ENCODE peak calls at places on chromosomes 3 and 15, in four cellular contexts. F, W, R and G are unnamed samples.

GRCh38 chr3:24495334-24495994 is 814 bp upstream of the THRB start:
- DNase-seq in W (peak; percentile 87), R (peak; percentile 61), F (peak; percentile 37), G (peak; percentile 85)

GRCh38 chr15:48367483-48367882 is 36.3 kb downstream of the DUT start:
- DNase-seq in R (peak; percentile 33), F (no peak), W (no peak), G (no peak)

GRCh38 chr15:66862111-66862815 is 160.2 kb downstream of the SMAD6 start:
- DNase-seq in F (no peak), R (peak; percentile 61), W (no peak), G (no peak)

GRCh38 chr15:84034831-84035753 is 200.5 kb upstream of the GOLGA6L4 start:
- DNase-seq in F (peak; percentile 20), W (no peak), R (peak; percentile 56), G (no peak)

GRCh38 chr15:35061171-35062163 is 23.6 kb downstream of the NANOGP8 start:
- DNase-seq in W (no peak), R (peak; percentile 24), F (no peak), G (no peak)

GRCh38 chr15:95108673-95109072 is 877.3 kb downstream of the MCTP2 start:
- DNase-seq in W (no peak), F (no peak), R (no peak), G (no peak)

GRCh38 chr3:101879102-101879501 is 29.8 kb downstream of the NFKBIZ start:
- DNase-seq in F (no peak), W (no peak), R (no peak), G (no peak)

GRCh38 chr3:5630396-5630795 is 442.9 kb downstream of the EDEM1 start:
- DNase-seq in F (no peak), R (no peak), W (no peak), G (no peak)

GRCh38 chr3:123755085-123755484 is 129.0 kb downstream of the MYLK start:
- DNase-seq in R (no peak), F (no peak), W (peak; percentile 73), G (no peak)

GRCh38 chr3:124730129-124730919 is at the start of gene UMPS:
- DNase-seq in F (peak; percentile 90), W (peak; percentile 96), R (peak; percentile 93), G (peak; percentile 96)

GRCh38 chr3:106130384-106131084 is 261.7 kb upstream of the CBLB start:
- DNase-seq in F (no peak), W (no peak), R (peak; percentile 85), G (no peak)

GRCh38 chr3:54575561-54575960 is 352.3 kb downstream of the LRTM1 start:
- DNase-seq in F (no peak), W (no peak), R (no peak), G (no peak)

GRCh38 chr3:124781706-124782376 is 51.6 kb downstream of the UMPS start:
- DNase-seq in W (no peak), F (no peak), R (no peak), G (no peak)

GRCh38 chr15:59522988-59523461 is 85.0 kb downstream of the FAM81A start:
- DNase-seq in W (no peak), R (no peak), F (no peak), G (no peak)

GRCh38 chr3:170953229-170953628 is 44.8 kb upstream of the EIF5A2 start:
- DNase-seq in W (no peak), R (no peak), F (no peak), G (peak; percentile 48)

GRCh38 chr3:114498779-114499370 is 205.0 kb downstream of the TIGIT start:
- DNase-seq in R (peak; percentile 71), W (no peak), F (no peak), G (no peak)

GRCh38 chr3:27535809-27536392 is 51.7 kb upstream of the SLC4A7 start:
- DNase-seq in W (no peak), F (no peak), R (peak; percentile 74), G (no peak)

GRCh38 chr3:149010504-149010951 is 19.2 kb downstream of the GYG1 start:
- DNase-seq in W (no peak), F (no peak), R (peak; percentile 24), G (no peak)

GRCh38 chr3:192896208-192896607 is 21.4 kb downstream of the MB21D2 start:
- DNase-seq in R (no peak), W (no peak), F (no peak), G (no peak)

GRCh38 chr15:78931439-78931981 is 13.3 kb downstream of the CTSH start:
- DNase-seq in F (no peak), R (no peak), W (no peak), G (no peak)

GRCh38 chr15:71752604-71753289 is 57.6 kb upstream of the NR2E3 start:
- DNase-seq in W (no peak), F (peak; percentile 44), R (peak; percentile 95), G (no peak)

GRCh38 chr3:168467085-168467714 is 371.5 kb upstream of the GOLIM4 start:
- DNase-seq in F (peak; percentile 35), R (peak; percentile 54), W (no peak), G (no peak)

GRCh38 chr15:76187151-76187550 is 124.1 kb downstream of the ETFA start:
- DNase-seq in W (no peak), R (no peak), F (no peak), G (no peak)

GRCh38 chr3:45937206-45938042 is 5.8 kb upstream of the CXCR6 start:
- DNase-seq in W (no peak), R (no peak), F (no peak), G (no peak)

GRCh38 chr3:97821413-97821809 is 400 bp upstream of the CRYBG3 start:
- DNase-seq in F (peak; percentile 43), R (no peak), W (peak; percentile 82), G (peak; percentile 82)

GRCh38 chr3:75983609-75984290 is 198.4 kb upstream of the ZNF717 start:
- DNase-seq in R (peak; percentile 53), F (no peak), W (no peak), G (no peak)

GRCh38 chr15:69816522-69816921 is 281.2 kb downstream of the TLE3 start:
- DNase-seq in R (no peak), F (no peak), W (no peak), G (no peak)

GRCh38 chr3:15467227-15468181 is 40.1 kb downstream of the EAF1 start:
- DNase-seq in F (no peak), W (no peak), R (no peak), G (no peak)

GRCh38 chr3:15465876-15466585 is 38.6 kb downstream of the EAF1 start:
- DNase-seq in W (no peak), F (no peak), R (no peak), G (no peak)

GRCh38 chr3:15471861-15472260 is 44.5 kb downstream of the EAF1 start:
- DNase-seq in W (no peak), R (no peak), F (no peak), G (no peak)

GRCh38 chr3:15470804-15471203 is 43.4 kb downstream of the EAF1 start:
- DNase-seq in R (no peak), F (no peak), W (no peak), G (no peak)

DNA sequence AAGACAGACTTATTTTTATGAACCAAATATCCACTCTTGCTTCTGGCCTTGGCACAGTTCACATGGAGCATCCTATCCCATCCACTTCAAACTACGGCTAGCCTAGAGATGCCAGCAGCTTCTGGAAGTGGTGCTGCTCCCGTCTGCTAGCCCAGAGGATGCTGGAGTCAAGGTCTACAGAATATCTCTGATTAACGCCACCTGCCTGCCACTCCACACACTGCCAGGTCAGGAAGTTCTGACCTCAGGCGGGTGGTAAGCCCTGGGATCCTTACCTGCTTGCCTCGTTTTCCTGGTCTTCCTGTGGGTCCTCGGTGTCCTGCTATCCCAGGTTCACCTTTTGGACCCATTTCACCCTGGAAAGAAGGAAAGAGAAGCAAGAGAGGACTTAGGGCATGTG is 42.9 kb downstream of the EAF1 start:
- DNase-seq in W (no peak), R (no peak), F (no peak), G (no peak)
- TF ChIP-seq CTCF in W (no peak), R (no peak), F (no peak), G (no peak)

GRCh38 chr15:100099976-100100375 is 241.8 kb downstream of the ADAMTS17 start:
- DNase-seq in F (no peak), R (no peak), W (no peak), G (no peak)
- TF ChIP-seq CTCF in F (no peak), R (no peak), W (no peak), G (no peak)

GRCh38 chr15:28987337-28987736 is 101.6 kb downstream of the APBA2 start:
- DNase-seq in W (no peak), F (no peak), R (no peak), G (no peak)

GRCh38 chr15:28990390-28990789 is 104.6 kb downstream of the APBA2 start:
- DNase-seq in F (no peak), W (no peak), R (no peak), G (no peak)

GRCh38 chr15:28989896-28990295 is 104.1 kb downstream of the APBA2 start:
- DNase-seq in W (no peak), R (no peak), F (no peak), G (no peak)

GRCh38 chr15:28991236-28992171 is 105.7 kb downstream of the APBA2 start:
- DNase-seq in R (no peak), F (no peak), W (peak; percentile 33), G (no peak)

DNA sequence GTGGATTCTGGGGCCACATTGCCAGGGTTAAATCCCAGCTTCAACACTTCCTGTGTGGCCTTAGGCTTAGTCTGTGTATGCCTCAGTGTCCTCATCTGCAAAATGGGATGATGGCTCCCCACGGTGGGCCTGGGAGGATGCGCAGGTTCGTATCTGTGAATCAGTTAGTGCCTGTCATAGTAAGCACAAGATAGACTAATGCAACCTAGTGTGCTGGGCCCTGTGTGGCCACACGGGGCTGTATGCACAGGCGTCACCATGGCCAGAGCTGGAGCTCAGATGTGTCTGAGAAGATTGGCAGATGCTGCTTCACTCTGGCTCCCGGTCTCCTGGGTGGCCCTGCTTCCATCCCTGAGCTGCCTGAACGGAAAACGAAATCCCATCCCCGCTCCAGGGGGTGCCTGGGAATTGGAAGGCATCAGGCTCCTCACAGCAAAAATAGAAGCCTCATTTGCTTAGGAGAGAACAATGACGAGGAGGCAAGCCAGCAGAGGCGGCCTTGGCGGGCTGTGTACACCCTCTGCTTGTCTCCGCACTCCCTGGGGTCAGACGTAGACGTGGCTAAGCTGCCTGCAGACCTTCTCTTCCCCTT is 103.6 kb downstream of the APBA2 start:
- DNase-seq in F (peak; percentile 6), W (peak; percentile 45), R (no peak), G (no peak)
- TF ChIP-seq CTCF in F (no peak), W (no peak), R (no peak), G (peak; percentile 54)

GRCh38 chr3:31927806-31928205 is 53.3 kb downstream of the OSBPL10 start:
- DNase-seq in R (no peak), F (no peak), W (no peak), G (no peak)
- TF ChIP-seq CTCF in R (no peak), F (no peak), W (no peak), G (no peak)

GRCh38 chr3:15955968-15956367 is 158.2 kb upstream of the ANKRD28 start:
- DNase-seq in F (no peak), W (no peak), R (peak; percentile 67), G (no peak)

GRCh38 chr3:15948403-15948802 is 150.6 kb upstream of the ANKRD28 start:
- DNase-seq in F (no peak), W (no peak), R (peak; percentile 62), G (no peak)

GRCh38 chr3:15958692-15959433 is 161.1 kb upstream of the ANKRD28 start:
- DNase-seq in W (no peak), F (no peak), R (peak; percentile 46), G (no peak)

GRCh38 chr3:15952543-15953175 is 154.9 kb upstream of the ANKRD28 start:
- DNase-seq in W (no peak), F (no peak), R (peak; percentile 72), G (no peak)

GRCh38 chr3:15953841-15954240 is 156.1 kb upstream of the ANKRD28 start:
- DNase-seq in W (no peak), R (no peak), F (no peak), G (no peak)
- TF ChIP-seq CTCF in W (no peak), R (no peak), F (no peak), G (no peak)